ENCODE peak calls at places on chromosomes 6 and 20, in four cellular contexts. One of them, this sample, is unnamed.

GRCh38 chr6:3369985-3370360 is 86.9 kb downstream of the SLC22A23 start:
- DNase-seq in lower lobe of right lung: no peak
- DNase-seq in astrocyte: no peak
- DNase-seq in Calu3: no peak
- DNase-seq in this sample: no peak

GRCh38 chr6:20916081-20916480 is 381.8 kb downstream of the CDKAL1 start:
- DNase-seq in lower lobe of right lung: no peak
- DNase-seq in astrocyte: peak
- DNase-seq in Calu3: no peak
- DNase-seq in this sample: no peak

GRCh38 chr6:140041571-140042332 is 667.3 kb upstream of the CITED2 start:
- DNase-seq in lower lobe of right lung: no peak
- DNase-seq in astrocyte: no peak
- DNase-seq in Calu3: no peak
- DNase-seq in this sample: no peak

GRCh38 chr6:167849846-167850459 is 23.2 kb downstream of the AFDN start:
- DNase-seq in lower lobe of right lung: no peak
- DNase-seq in astrocyte: peak
- DNase-seq in Calu3: peak
- DNase-seq in this sample: no peak

GRCh38 chr6:52560462-52560861 is 16.4 kb downstream of the TRAM2 start:
- DNase-seq in lower lobe of right lung: no peak
- DNase-seq in astrocyte: no peak
- DNase-seq in Calu3: no peak
- DNase-seq in this sample: no peak

GRCh38 chr20:23186808-23187207 is 100.7 kb upstream of the CD93 start:
- DNase-seq in lower lobe of right lung: no peak
- DNase-seq in astrocyte: no peak
- DNase-seq in Calu3: no peak
- DNase-seq in this sample: no peak

GRCh38 chr6:161481786-161482516 is 208.1 kb upstream of the AGPAT4 start:
- DNase-seq in lower lobe of right lung: no peak
- DNase-seq in astrocyte: peak
- DNase-seq in Calu3: no peak
- DNase-seq in this sample: no peak

GRCh38 chr6:126033696-126034095 is 47.4 kb downstream of the TRMT11 start:
- DNase-seq in lower lobe of right lung: no peak
- DNase-seq in astrocyte: peak
- DNase-seq in Calu3: peak
- DNase-seq in this sample: no peak

GRCh38 chr20:3172933-3173581 is at the start of gene LZTS3:
- DNase-seq in lower lobe of right lung: peak
- DNase-seq in astrocyte: peak
- DNase-seq in Calu3: peak
- DNase-seq in this sample: peak

GRCh38 chr6:161169690-161170089 is 104.2 kb downstream of the AGPAT4 start:
- DNase-seq in lower lobe of right lung: no peak
- DNase-seq in astrocyte: peak
- DNase-seq in Calu3: no peak
- DNase-seq in this sample: no peak

GRCh38 chr20:60921021-60921622 is 330.9 kb upstream of the CDH4 start:
- DNase-seq in lower lobe of right lung: peak
- DNase-seq in astrocyte: peak
- DNase-seq in Calu3: no peak
- DNase-seq in this sample: peak

GRCh38 chr6:7467007-7467897 is 74.2 kb upstream of the DSP start:
- DNase-seq in lower lobe of right lung: no peak
- DNase-seq in astrocyte: peak
- DNase-seq in Calu3: peak
- DNase-seq in this sample: peak

GRCh38 chr20:4022386-4023350 is 7.3 kb upstream of the RNF24 start:
- DNase-seq in lower lobe of right lung: no peak
- DNase-seq in astrocyte: no peak
- DNase-seq in Calu3: no peak
- DNase-seq in this sample: no peak

GRCh38 chr6:75377386-75377785 is 92.8 kb upstream of the TMEM30A start:
- DNase-seq in lower lobe of right lung: no peak
- DNase-seq in astrocyte: no peak
- DNase-seq in Calu3: no peak
- DNase-seq in this sample: no peak

GRCh38 chr6:109579361-109579760 is 96.3 kb upstream of the ZBTB24 start:
- DNase-seq in lower lobe of right lung: no peak
- DNase-seq in astrocyte: no peak
- DNase-seq in Calu3: no peak
- DNase-seq in this sample: no peak

GRCh38 chr20:57991211-57991841 is 237.1 kb downstream of the ANKRD60 start:
- DNase-seq in lower lobe of right lung: no peak
- DNase-seq in astrocyte: peak
- DNase-seq in Calu3: peak
- DNase-seq in this sample: no peak

GRCh38 chr6:107716688-107717089 is 107.4 kb downstream of the SCML4 start:
- DNase-seq in lower lobe of right lung: no peak
- DNase-seq in astrocyte: no peak
- DNase-seq in Calu3: peak
- DNase-seq in this sample: no peak

GRCh38 chr6:91608428-91608827 is 1021.6 kb upstream of the MAP3K7 start:
- DNase-seq in lower lobe of right lung: no peak
- DNase-seq in astrocyte: no peak
- DNase-seq in Calu3: no peak
- DNase-seq in this sample: no peak

GRCh38 chr20:44598413-44599290 is 16.3 kb downstream of the PKIG start:
- DNase-seq in lower lobe of right lung: no peak
- DNase-seq in astrocyte: no peak
- DNase-seq in Calu3: no peak
- DNase-seq in this sample: no peak

GRCh38 chr6:24274441-24275083 is 83.3 kb downstream of the DCDC2 start:
- DNase-seq in lower lobe of right lung: no peak
- DNase-seq in astrocyte: peak
- DNase-seq in Calu3: no peak
- DNase-seq in this sample: no peak

GRCh38 chr6:118776607-118777549 is 117.1 kb upstream of the ASF1A start:
- DNase-seq in lower lobe of right lung: no peak
- DNase-seq in astrocyte: peak
- DNase-seq in Calu3: peak
- DNase-seq in this sample: no peak

GRCh38 chr6:50030350-50030749 is 8.6 kb upstream of the DEFB110 start:
- DNase-seq in lower lobe of right lung: peak
- DNase-seq in astrocyte: no peak
- DNase-seq in Calu3: no peak
- DNase-seq in this sample: no peak

GRCh38 chr6:14165091-14165490 is 47.5 kb downstream of the CD83 start:
- DNase-seq in lower lobe of right lung: no peak
- DNase-seq in astrocyte: peak
- DNase-seq in Calu3: no peak
- DNase-seq in this sample: no peak

GRCh38 chr6:89133981-89134380 is 11.9 kb upstream of the PM20D2 start:
- DNase-seq in lower lobe of right lung: no peak
- DNase-seq in astrocyte: no peak
- DNase-seq in Calu3: no peak
- DNase-seq in this sample: no peak

GRCh38 chr6:36120979-36121706 is 9.2 kb upstream of the MAPK13 start:
- DNase-seq in lower lobe of right lung: peak
- DNase-seq in astrocyte: no peak
- DNase-seq in Calu3: peak
- DNase-seq in this sample: no peak

GRCh38 chr6:17268114-17268513 is 13.0 kb upstream of the RBM24 start:
- DNase-seq in lower lobe of right lung: no peak
- DNase-seq in astrocyte: peak
- DNase-seq in Calu3: no peak
- DNase-seq in this sample: no peak

GRCh38 chr6:16129623-16130243 is 847 bp downstream of the MYLIP start:
- DNase-seq in lower lobe of right lung: peak
- DNase-seq in astrocyte: no peak
- DNase-seq in Calu3: peak
- DNase-seq in this sample: no peak

GRCh38 chr6:162063666-162064065 is 663.9 kb downstream of the PRKN start:
- DNase-seq in lower lobe of right lung: no peak
- DNase-seq in astrocyte: peak
- DNase-seq in Calu3: no peak
- DNase-seq in this sample: no peak

GRCh38 chr20:39661833-39662232 is 699.7 kb downstream of the DHX35 start:
- DNase-seq in lower lobe of right lung: no peak
- DNase-seq in astrocyte: peak
- DNase-seq in Calu3: no peak
- DNase-seq in this sample: no peak

GRCh38 chr20:21352703-21353102 is 44.6 kb downstream of the NKX2-4 start:
- DNase-seq in lower lobe of right lung: no peak
- DNase-seq in astrocyte: peak
- DNase-seq in Calu3: no peak
- DNase-seq in this sample: no peak

GRCh38 chr20:11890331-11891080 is 27.2 kb upstream of the BTBD3 start:
- DNase-seq in lower lobe of right lung: peak
- DNase-seq in astrocyte: peak
- DNase-seq in Calu3: peak
- DNase-seq in this sample: peak

GRCh38 chr20:13249118-13249859 is 28.2 kb downstream of the ISM1 start:
- DNase-seq in lower lobe of right lung: no peak
- DNase-seq in astrocyte: no peak
- DNase-seq in Calu3: no peak
- DNase-seq in this sample: no peak

GRCh38 chr6:121856296-121856695 is 420.9 kb downstream of the GJA1 start:
- DNase-seq in lower lobe of right lung: no peak
- DNase-seq in astrocyte: peak
- DNase-seq in Calu3: no peak
- DNase-seq in this sample: no peak

DNA sequence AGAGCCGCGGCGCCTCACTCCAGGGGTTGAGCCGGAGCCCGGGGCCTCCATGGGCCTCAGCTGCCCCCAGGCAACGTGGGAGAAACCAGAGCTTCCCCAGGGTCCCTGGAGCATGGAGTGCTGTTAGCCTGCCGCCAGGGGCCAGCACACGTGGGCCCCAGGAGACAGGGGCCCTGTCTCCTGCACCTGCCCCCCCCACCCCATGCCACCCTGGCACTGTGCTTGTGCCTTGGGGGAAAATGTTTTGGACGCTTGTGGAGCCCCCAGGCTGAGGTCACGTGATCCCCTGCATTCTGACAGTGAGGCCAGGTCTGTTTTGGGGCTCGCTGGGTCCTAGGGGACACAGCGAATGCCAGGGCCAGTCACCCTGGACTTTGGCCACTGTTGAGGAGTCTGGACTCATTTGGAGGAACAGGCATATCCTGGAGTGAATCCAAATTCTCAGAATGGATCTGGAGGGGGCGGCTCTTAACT is 30.2 kb upstream of the MPC1 start:
- DNase-seq in lower lobe of right lung: no peak
- DNase-seq in astrocyte: no peak
- DNase-seq in Calu3: no peak
- DNase-seq in this sample: no peak
- TF ChIP-seq CTCF in lower lobe of right lung: no peak
- TF ChIP-seq CTCF in astrocyte: no peak
- TF ChIP-seq CTCF in Calu3: no peak
- TF ChIP-seq CTCF in this sample: no peak

DNA sequence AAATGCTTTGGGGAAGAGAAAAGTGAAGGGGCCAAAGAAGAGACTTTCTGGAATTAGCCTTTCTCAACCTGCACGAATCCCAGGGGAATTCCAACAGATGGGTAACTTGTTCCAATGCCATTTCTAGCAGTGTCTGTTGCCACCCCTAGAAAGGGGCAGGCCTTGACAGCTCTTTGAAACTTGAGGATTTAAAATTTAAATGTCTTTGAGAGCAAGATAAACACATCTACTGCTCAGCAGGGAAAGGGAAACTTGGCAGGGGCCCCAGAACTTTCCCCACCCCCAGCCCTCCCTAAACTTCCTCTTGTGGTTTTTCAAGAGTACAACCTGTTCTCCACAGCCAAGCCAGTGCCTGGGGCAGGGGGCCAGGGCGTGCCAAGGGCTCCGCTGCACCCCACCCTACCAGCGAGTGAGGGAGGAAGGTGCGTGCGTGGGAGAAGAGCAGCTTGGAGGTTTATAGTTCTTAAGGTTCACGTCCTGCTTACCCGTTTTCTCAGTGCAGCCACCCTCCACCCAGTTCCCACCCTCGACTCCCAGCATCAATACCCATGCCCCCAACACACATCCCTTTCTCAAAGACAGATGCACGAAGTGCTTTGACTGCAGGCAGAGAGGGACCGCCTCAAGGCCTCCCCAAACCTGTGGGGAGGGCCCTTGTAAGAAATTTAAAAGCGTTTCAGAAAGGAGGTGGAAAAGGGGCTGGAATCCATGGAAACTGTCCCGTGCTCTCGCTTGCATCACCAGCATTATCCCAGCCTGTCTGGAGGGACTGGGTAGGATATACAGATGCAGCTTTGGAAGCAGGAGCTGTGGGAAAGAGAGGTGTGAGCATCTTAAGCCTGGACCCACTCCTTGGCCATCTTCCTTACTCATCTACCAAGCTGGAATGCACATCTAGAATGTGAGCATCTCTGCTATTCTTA is 4.5 kb upstream of the TAF8 start:
- DNase-seq in lower lobe of right lung: peak
- DNase-seq in astrocyte: peak
- DNase-seq in Calu3: peak
- DNase-seq in this sample: no peak
- TF ChIP-seq CTCF in lower lobe of right lung: no peak
- TF ChIP-seq CTCF in astrocyte: no peak
- TF ChIP-seq CTCF in Calu3: no peak
- TF ChIP-seq CTCF in this sample: no peak

DNA sequence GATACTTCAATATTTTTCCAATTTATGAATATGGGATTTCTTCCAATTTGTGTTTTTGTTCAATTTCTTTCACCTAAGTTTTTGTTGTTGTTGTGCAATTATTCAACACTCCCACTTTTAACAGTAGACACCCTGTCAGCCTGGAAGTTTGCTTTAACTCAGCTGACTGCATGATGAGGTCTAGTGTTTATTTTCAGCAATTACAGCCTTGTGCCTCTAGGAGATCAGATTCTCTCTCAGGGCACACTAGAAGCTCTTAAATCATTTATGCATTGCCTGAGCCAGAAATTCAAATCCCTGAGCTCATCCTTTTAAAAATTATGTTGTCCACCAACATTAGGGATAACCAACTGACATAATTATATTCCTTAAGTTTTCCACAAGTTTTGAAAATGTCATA is 85.7 kb downstream of the MRAP2 start:
- DNase-seq in lower lobe of right lung: no peak
- DNase-seq in astrocyte: no peak
- DNase-seq in Calu3: no peak
- DNase-seq in this sample: no peak
- TF ChIP-seq CTCF in lower lobe of right lung: no peak
- TF ChIP-seq CTCF in astrocyte: no peak
- TF ChIP-seq CTCF in Calu3: no peak
- TF ChIP-seq CTCF in this sample: peak

DNA sequence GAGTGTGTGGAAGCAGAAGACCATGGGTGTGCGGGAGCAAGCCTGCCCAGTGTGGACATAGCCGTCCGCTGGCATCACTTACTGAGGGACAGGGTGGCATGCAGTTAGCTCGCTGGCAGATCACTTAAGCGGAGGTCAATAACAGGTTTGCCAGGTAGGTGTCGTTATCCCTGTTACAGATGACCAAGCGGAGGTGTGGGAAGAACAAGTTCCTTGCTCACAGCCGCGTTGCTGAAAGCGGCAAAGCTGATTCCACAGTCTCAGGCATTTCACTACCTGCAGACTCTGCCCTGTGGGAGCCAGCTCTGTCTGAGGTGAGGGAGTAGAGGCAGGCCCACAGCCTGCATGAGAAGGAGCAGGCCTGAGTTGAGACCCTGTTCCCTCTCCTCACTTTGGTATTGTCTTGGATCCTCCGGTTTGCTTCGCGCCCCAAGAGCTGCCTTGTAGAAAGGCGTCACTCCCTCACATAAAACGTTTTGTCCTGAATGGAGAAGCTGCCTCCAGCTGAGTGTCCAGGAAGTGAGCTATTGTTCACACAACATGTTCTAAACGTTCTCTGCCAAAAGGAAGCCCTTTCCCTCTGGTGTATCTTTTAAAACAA is 96.9 kb downstream of the TCP11 start:
- DNase-seq in lower lobe of right lung: no peak
- DNase-seq in astrocyte: no peak
- DNase-seq in Calu3: no peak
- DNase-seq in this sample: no peak
- TF ChIP-seq CTCF in lower lobe of right lung: no peak
- TF ChIP-seq CTCF in astrocyte: no peak
- TF ChIP-seq CTCF in Calu3: no peak
- TF ChIP-seq CTCF in this sample: no peak

This sample was measured in progenitor cell of endocrine pancreas.